ENCODE peak calls at places on chromosome 19, in five cellular contexts. One of them, this sample, is unnamed.
A peak's percentile ranks its signal among the peaks of the same experiment; 100 is the strongest.

GRCh38 chr19:57105976-57106610 is 13.7 kb upstream of the USP29 start:
- DNase-seq in gastrocnemius medialis: no peak
- DNase-seq in anterior cingulate cortex: no peak
- DNase-seq in activated CD4-positive, alpha-beta T cell treated with anti-CD3 and anti-CD28 coated beads, Interleukin-2, amount 50 U/mL, for 24 hours: no peak
- DNase-seq in sciatic nerve: no peak
- DNase-seq in this sample: no peak

GRCh38 chr19:6743071-6743470 is 3.6 kb downstream of the TRIP10 start:
- DNase-seq in anterior cingulate cortex: no peak
- DNase-seq in gastrocnemius medialis: no peak
- DNase-seq in activated CD4-positive, alpha-beta T cell treated with anti-CD3 and anti-CD28 coated beads, Interleukin-2, amount 50 U/mL, for 24 hours: no peak
- DNase-seq in sciatic nerve: no peak
- DNase-seq in this sample: no peak

GRCh38 chr19:13172335-13173128 is 22.3 kb downstream of the IER2 start:
- DNase-seq in sciatic nerve: peak; percentile 86
- DNase-seq in gastrocnemius medialis: peak; percentile 35
- DNase-seq in anterior cingulate cortex: no peak
- DNase-seq in activated CD4-positive, alpha-beta T cell treated with anti-CD3 and anti-CD28 coated beads, Interleukin-2, amount 50 U/mL, for 24 hours: peak; percentile 78
- DNase-seq in this sample: peak; percentile 65

GRCh38 chr19:2726904-2727639 is 5.9 kb upstream of the DIRAS1 start:
- DNase-seq in gastrocnemius medialis: no peak
- DNase-seq in anterior cingulate cortex: no peak
- DNase-seq in activated CD4-positive, alpha-beta T cell treated with anti-CD3 and anti-CD28 coated beads, Interleukin-2, amount 50 U/mL, for 24 hours: no peak
- DNase-seq in sciatic nerve: no peak
- DNase-seq in this sample: no peak

GRCh38 chr19:56727731-56728130 is 56.2 kb upstream of the ZNF835 start:
- DNase-seq in gastrocnemius medialis: no peak
- DNase-seq in sciatic nerve: no peak
- DNase-seq in activated CD4-positive, alpha-beta T cell treated with anti-CD3 and anti-CD28 coated beads, Interleukin-2, amount 50 U/mL, for 24 hours: no peak
- DNase-seq in anterior cingulate cortex: peak; percentile 48
- DNase-seq in this sample: no peak

GRCh38 chr19:46022431-46023310 is at the start of gene PGLYRP1:
- DNase-seq in anterior cingulate cortex: no peak
- DNase-seq in sciatic nerve: no peak
- DNase-seq in gastrocnemius medialis: no peak
- DNase-seq in activated CD4-positive, alpha-beta T cell treated with anti-CD3 and anti-CD28 coated beads, Interleukin-2, amount 50 U/mL, for 24 hours: no peak
- DNase-seq in this sample: no peak

GRCh38 chr19:10086904-10087256 is 763 bp downstream of the SHFL start:
- DNase-seq in gastrocnemius medialis: no peak
- DNase-seq in activated CD4-positive, alpha-beta T cell treated with anti-CD3 and anti-CD28 coated beads, Interleukin-2, amount 50 U/mL, for 24 hours: no peak
- DNase-seq in anterior cingulate cortex: no peak
- DNase-seq in sciatic nerve: peak; percentile 72
- DNase-seq in this sample: no peak

GRCh38 chr19:1451916-1452801 is 2.2 kb downstream of the APC2 start:
- DNase-seq in gastrocnemius medialis: no peak
- DNase-seq in anterior cingulate cortex: peak; percentile 89
- DNase-seq in activated CD4-positive, alpha-beta T cell treated with anti-CD3 and anti-CD28 coated beads, Interleukin-2, amount 50 U/mL, for 24 hours: no peak
- DNase-seq in sciatic nerve: no peak
- DNase-seq in this sample: no peak

GRCh38 chr19:35959040-35959967 is 23.1 kb downstream of the LRFN3 start:
- DNase-seq in anterior cingulate cortex: peak; percentile 36
- DNase-seq in sciatic nerve: no peak
- DNase-seq in activated CD4-positive, alpha-beta T cell treated with anti-CD3 and anti-CD28 coated beads, Interleukin-2, amount 50 U/mL, for 24 hours: peak; percentile 55
- DNase-seq in gastrocnemius medialis: no peak
- DNase-seq in this sample: peak; percentile 80

GRCh38 chr19:18274303-18274775 is at the start of gene IQCN:
- DNase-seq in sciatic nerve: no peak
- DNase-seq in activated CD4-positive, alpha-beta T cell treated with anti-CD3 and anti-CD28 coated beads, Interleukin-2, amount 50 U/mL, for 24 hours: no peak
- DNase-seq in anterior cingulate cortex: no peak
- DNase-seq in gastrocnemius medialis: no peak
- DNase-seq in this sample: no peak

GRCh38 chr19:8512115-8512967 is 1.6 kb downstream of the ZNF414 start:
- DNase-seq in anterior cingulate cortex: no peak
- DNase-seq in gastrocnemius medialis: no peak
- DNase-seq in sciatic nerve: no peak
- DNase-seq in activated CD4-positive, alpha-beta T cell treated with anti-CD3 and anti-CD28 coated beads, Interleukin-2, amount 50 U/mL, for 24 hours: no peak
- DNase-seq in this sample: no peak

GRCh38 chr19:42494321-42494720 is 34.0 kb downstream of the CEACAM1 start:
- DNase-seq in sciatic nerve: no peak
- DNase-seq in gastrocnemius medialis: no peak
- DNase-seq in anterior cingulate cortex: no peak
- DNase-seq in activated CD4-positive, alpha-beta T cell treated with anti-CD3 and anti-CD28 coated beads, Interleukin-2, amount 50 U/mL, for 24 hours: no peak
- DNase-seq in this sample: no peak

GRCh38 chr19:8515317-8515716 is 1.4 kb upstream of the ZNF414 start:
- DNase-seq in anterior cingulate cortex: no peak
- DNase-seq in activated CD4-positive, alpha-beta T cell treated with anti-CD3 and anti-CD28 coated beads, Interleukin-2, amount 50 U/mL, for 24 hours: peak; percentile 25
- DNase-seq in gastrocnemius medialis: no peak
- DNase-seq in sciatic nerve: no peak
- DNase-seq in this sample: peak; percentile 38

GRCh38 chr19:43806848-43807247 is 4.6 kb upstream of the LYPD5 start:
- DNase-seq in sciatic nerve: no peak
- DNase-seq in gastrocnemius medialis: no peak
- DNase-seq in anterior cingulate cortex: no peak
- DNase-seq in activated CD4-positive, alpha-beta T cell treated with anti-CD3 and anti-CD28 coated beads, Interleukin-2, amount 50 U/mL, for 24 hours: no peak
- DNase-seq in this sample: no peak

GRCh38 chr19:20840371-20840770 is 64.3 kb downstream of the ZNF66 start:
- DNase-seq in activated CD4-positive, alpha-beta T cell treated with anti-CD3 and anti-CD28 coated beads, Interleukin-2, amount 50 U/mL, for 24 hours: no peak
- DNase-seq in anterior cingulate cortex: no peak
- DNase-seq in sciatic nerve: no peak
- DNase-seq in gastrocnemius medialis: no peak
- DNase-seq in this sample: no peak

GRCh38 chr19:40610396-40611064 is 9.4 kb downstream of the LTBP4 start:
- DNase-seq in sciatic nerve: peak; percentile 80
- DNase-seq in activated CD4-positive, alpha-beta T cell treated with anti-CD3 and anti-CD28 coated beads, Interleukin-2, amount 50 U/mL, for 24 hours: no peak
- DNase-seq in anterior cingulate cortex: peak; percentile 48
- DNase-seq in gastrocnemius medialis: peak; percentile 45
- DNase-seq in this sample: peak; percentile 62

GRCh38 chr19:28632357-28633076 is 580.4 kb downstream of the UQCRFS1 start:
- DNase-seq in activated CD4-positive, alpha-beta T cell treated with anti-CD3 and anti-CD28 coated beads, Interleukin-2, amount 50 U/mL, for 24 hours: no peak
- DNase-seq in gastrocnemius medialis: no peak
- DNase-seq in sciatic nerve: no peak
- DNase-seq in anterior cingulate cortex: no peak
- DNase-seq in this sample: no peak

GRCh38 chr19:20371911-20372310 is 193.7 kb downstream of the ZNF737 start:
- DNase-seq in activated CD4-positive, alpha-beta T cell treated with anti-CD3 and anti-CD28 coated beads, Interleukin-2, amount 50 U/mL, for 24 hours: no peak
- DNase-seq in sciatic nerve: no peak
- DNase-seq in anterior cingulate cortex: no peak
- DNase-seq in gastrocnemius medialis: no peak
- DNase-seq in this sample: no peak

GRCh38 chr19:51034704-51035103 is at the start of gene KLK12:
- DNase-seq in activated CD4-positive, alpha-beta T cell treated with anti-CD3 and anti-CD28 coated beads, Interleukin-2, amount 50 U/mL, for 24 hours: no peak
- DNase-seq in anterior cingulate cortex: no peak
- DNase-seq in sciatic nerve: no peak
- DNase-seq in gastrocnemius medialis: no peak
- DNase-seq in this sample: no peak

GRCh38 chr19:12495002-12495802 is 10.6 kb upstream of the ZNF709 start:
- DNase-seq in activated CD4-positive, alpha-beta T cell treated with anti-CD3 and anti-CD28 coated beads, Interleukin-2, amount 50 U/mL, for 24 hours: peak; percentile 92
- DNase-seq in sciatic nerve: peak; percentile 92
- DNase-seq in anterior cingulate cortex: peak; percentile 97
- DNase-seq in gastrocnemius medialis: peak; percentile 89
- DNase-seq in this sample: peak; percentile 83

GRCh38 chr19:1001538-1002166 is 1.4 kb downstream of the GRIN3B start:
- DNase-seq in anterior cingulate cortex: peak; percentile 16
- DNase-seq in activated CD4-positive, alpha-beta T cell treated with anti-CD3 and anti-CD28 coated beads, Interleukin-2, amount 50 U/mL, for 24 hours: peak; percentile 51
- DNase-seq in gastrocnemius medialis: no peak
- DNase-seq in sciatic nerve: peak; percentile 81
- DNase-seq in this sample: peak; percentile 72

GRCh38 chr19:33175886-33176669 is 18.1 kb upstream of the LRP3 start:
- DNase-seq in activated CD4-positive, alpha-beta T cell treated with anti-CD3 and anti-CD28 coated beads, Interleukin-2, amount 50 U/mL, for 24 hours: peak; percentile 17
- DNase-seq in anterior cingulate cortex: no peak
- DNase-seq in sciatic nerve: no peak
- DNase-seq in gastrocnemius medialis: no peak
- DNase-seq in this sample: no peak

GRCh38 chr19:4456566-4456842 is 1.1 kb downstream of the UBXN6 start:
- DNase-seq in sciatic nerve: no peak
- DNase-seq in activated CD4-positive, alpha-beta T cell treated with anti-CD3 and anti-CD28 coated beads, Interleukin-2, amount 50 U/mL, for 24 hours: no peak
- DNase-seq in anterior cingulate cortex: peak; percentile 52
- DNase-seq in gastrocnemius medialis: no peak
- DNase-seq in this sample: no peak

GRCh38 chr19:46065486-46065885 is 24.7 kb upstream of the IGFL4 start:
- DNase-seq in anterior cingulate cortex: no peak
- DNase-seq in gastrocnemius medialis: no peak
- DNase-seq in activated CD4-positive, alpha-beta T cell treated with anti-CD3 and anti-CD28 coated beads, Interleukin-2, amount 50 U/mL, for 24 hours: no peak
- DNase-seq in sciatic nerve: no peak
- DNase-seq in this sample: no peak

GRCh38 chr19:43464089-43464775 is 1.2 kb downstream of the LYPD3 start:
- DNase-seq in gastrocnemius medialis: peak; percentile 22
- DNase-seq in anterior cingulate cortex: peak; percentile 36
- DNase-seq in activated CD4-positive, alpha-beta T cell treated with anti-CD3 and anti-CD28 coated beads, Interleukin-2, amount 50 U/mL, for 24 hours: peak; percentile 60
- DNase-seq in sciatic nerve: peak; percentile 93
- DNase-seq in this sample: no peak